ENCODE peak calls at places on chromosomes 11 and 22, in ten cellular contexts. V is HepG2, C is spleen, M is endothelial cell of umbilical vein, G is GM23338, I is GM12878, Z is HL-60, H is prostate gland, T is SK-N-SH, A is transverse colon. F is an unnamed sample.

GRCh38 chr22:39554170-39554569 is 16.4 kb upstream of the CACNA1I start:
- DNase-seq in V (no peak), C (no peak), M (no peak), G (no peak), I (no peak), Z (no peak), H (no peak), T (no peak), A (no peak), F (no peak)

GRCh38 chr11:74142624-74143023 is 28.2 kb downstream of the C2CD3 start:
- DNase-seq in V (no peak), C (no peak), M (no peak), G (no peak), I (no peak), Z (no peak), H (no peak), T (no peak), A (no peak), F (no peak)

GRCh38 chr11:26996056-26996455 is 2.1 kb downstream of the FIBIN start:
- DNase-seq in V (no peak), C (no peak), M (no peak), G (no peak), I (no peak), Z (no peak), H (no peak), T (no peak), A (no peak), F (no peak)

GRCh38 chr11:116037851-116038250 is 533.6 kb upstream of the CADM1 start:
- DNase-seq in V (no peak), C (no peak), M (no peak), G (no peak), I (no peak), Z (no peak), H (no peak), T (peak), A (no peak), F (no peak)

GRCh38 chr11:105935791-105936190 is 86.2 kb downstream of the MSANTD4 start:
- DNase-seq in V (no peak), C (no peak), M (peak), G (peak), I (no peak), Z (no peak), H (peak), T (no peak), A (no peak), F (peak)

GRCh38 chr11:131889146-131889577 is 518.7 kb downstream of the NTM start:
- DNase-seq in V (no peak), C (no peak), M (no peak), G (peak), I (peak), Z (no peak), H (no peak), T (peak), A (no peak), F (no peak)

GRCh38 chr22:39254789-39255298 is 10.1 kb upstream of the PDGFB start:
- DNase-seq in V (no peak), C (no peak), M (peak), G (no peak), I (peak), Z (no peak), H (no peak), T (no peak), A (no peak), F (no peak)

GRCh38 chr11:71332046-71332445 is 79.7 kb upstream of the SHANK2 start:
- DNase-seq in V (no peak), C (peak), M (no peak), G (no peak), I (no peak), Z (no peak), H (no peak), T (no peak), A (no peak), F (no peak)

GRCh38 chr11:34749666-34750659 is 129.1 kb downstream of the EHF start:
- DNase-seq in V (no peak), C (no peak), M (no peak), G (no peak), I (no peak), Z (no peak), H (peak), T (no peak), A (peak), F (peak)

GRCh38 chr11:114563077-114563476 is 3.4 kb upstream of the NXPE1 start:
- DNase-seq in V (no peak), C (no peak), M (peak), G (no peak), I (no peak), Z (no peak), H (no peak), T (no peak), A (no peak), F (no peak)

GRCh38 chr11:73579641-73580434 is 18.1 kb downstream of the FAM168A start:
- DNase-seq in V (no peak), C (no peak), M (no peak), G (no peak), I (no peak), Z (no peak), H (no peak), T (no peak), A (no peak), F (no peak)

GRCh38 chr22:37167176-37167980 is 17.7 kb upstream of the IL2RB start:
- DNase-seq in V (no peak), C (peak), M (no peak), G (no peak), I (no peak), Z (no peak), H (no peak), T (no peak), A (peak), F (no peak)

GRCh38 chr11:109208116-109208515 is 213.9 kb upstream of the C11orf87 start:
- DNase-seq in V (no peak), C (no peak), M (no peak), G (no peak), I (no peak), Z (no peak), H (no peak), T (no peak), A (no peak), F (no peak)

GRCh38 chr22:39283312-39284141 is 35.9 kb downstream of the RPL3 start:
- DNase-seq in V (peak), C (peak), M (peak), G (no peak), I (no peak), Z (no peak), H (no peak), T (peak), A (peak), F (peak)

GRCh38 chr22:32619614-32620426 is 145.2 kb downstream of the FBXO7 start:
- DNase-seq in V (peak), C (peak), M (no peak), G (no peak), I (no peak), Z (no peak), H (no peak), T (no peak), A (no peak), F (no peak)

GRCh38 chr11:28860898-28861297 is 752.7 kb downstream of the METTL15 start:
- DNase-seq in V (no peak), C (no peak), M (peak), G (no peak), I (no peak), Z (no peak), H (no peak), T (no peak), A (no peak), F (no peak)

GRCh38 chr11:1779034-1779805 is 15.5 kb upstream of the CTSD start:
- DNase-seq in V (no peak), C (peak), M (no peak), G (no peak), I (no peak), Z (no peak), H (no peak), T (no peak), A (no peak), F (peak)

GRCh38 chr22:44452531-44453420 is 45.3 kb downstream of the RTL6 start:
- DNase-seq in V (no peak), C (peak), M (no peak), G (no peak), I (no peak), Z (no peak), H (no peak), T (no peak), A (no peak), F (no peak)

GRCh38 chr11:110903830-110904229 is 191.6 kb upstream of the ARHGAP20 start:
- DNase-seq in V (no peak), C (no peak), M (no peak), G (no peak), I (no peak), Z (no peak), H (no peak), T (no peak), A (no peak), F (no peak)

GRCh38 chr11:35012467-35013191 is 96.2 kb downstream of the PDHX start:
- DNase-seq in V (no peak), C (no peak), M (no peak), G (no peak), I (peak), Z (no peak), H (no peak), T (no peak), A (no peak), F (no peak)

GRCh38 chr22:37379085-37379484 is 48.2 kb downstream of the ELFN2 start:
- DNase-seq in V (no peak), C (no peak), M (no peak), G (no peak), I (no peak), Z (no peak), H (no peak), T (no peak), A (no peak), F (no peak)

GRCh38 chr11:110049501-110050200 is 43.5 kb upstream of the ZC3H12C start:
- DNase-seq in V (no peak), C (no peak), M (no peak), G (no peak), I (no peak), Z (no peak), H (no peak), T (no peak), A (no peak), F (no peak)

GRCh38 chr11:29255401-29255800 is 761.4 kb downstream of the KCNA4 start:
- DNase-seq in V (no peak), C (no peak), M (no peak), G (no peak), I (no peak), Z (no peak), H (no peak), T (no peak), A (no peak), F (no peak)

GRCh38 chr11:131674051-131674755 is 303.8 kb downstream of the NTM start:
- DNase-seq in V (peak), C (no peak), M (peak), G (peak), I (no peak), Z (peak), H (peak), T (peak), A (peak), F (peak)

DNA sequence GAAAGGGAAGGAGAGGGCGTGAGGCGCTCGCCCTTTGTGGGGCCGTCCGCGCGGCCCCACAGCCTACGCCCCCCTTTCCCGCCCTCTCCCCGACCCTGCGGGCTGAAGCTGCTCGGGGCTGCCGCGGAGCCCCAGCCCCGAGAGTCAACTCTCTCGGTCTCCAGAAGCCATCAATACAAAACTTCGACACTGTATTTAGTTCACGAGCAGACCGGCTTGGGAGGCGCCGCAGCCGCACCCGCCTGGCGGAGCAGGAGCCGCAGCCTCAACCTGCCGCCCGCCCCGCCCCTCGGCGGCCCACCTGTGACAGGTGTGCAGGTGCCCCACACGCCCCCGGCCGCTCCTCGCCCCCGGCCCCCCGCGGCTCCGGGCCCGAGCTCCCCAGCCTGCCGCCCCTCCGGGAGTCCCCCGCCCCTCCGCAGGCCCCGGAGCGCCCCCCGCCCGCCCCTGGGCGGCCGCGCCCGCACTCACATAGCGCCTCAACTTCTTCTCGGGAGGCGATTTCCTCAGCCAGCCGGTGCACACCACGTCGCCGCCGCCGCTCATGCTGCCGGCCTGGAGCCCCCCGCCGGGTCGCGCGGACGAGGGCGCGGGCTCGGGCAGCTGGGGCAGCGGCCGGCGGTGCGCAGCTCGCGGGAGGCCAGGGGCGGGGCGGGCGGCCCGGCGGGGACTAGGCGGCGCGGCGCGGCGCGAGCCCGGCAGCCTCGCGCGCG is at the start of gene GAB2:
- DNase-seq in V (no peak), C (peak), M (peak), G (no peak), I (no peak), Z (peak), H (no peak), T (no peak), A (peak), F (no peak)
- TF ChIP-seq CTCF in V (no peak), C (no peak), M (no peak), G (no peak), I (no peak), Z (no peak), H (no peak), T (no peak), A (no peak), F (no peak)

GRCh38 chr11:62574363-62575057 is 819 bp upstream of the EEF1G start:
- DNase-seq in V (no peak), C (peak), M (peak), G (peak), I (no peak), Z (peak), H (no peak), T (peak), A (peak), F (no peak)
- TF ChIP-seq POLR2AphosphoS5 in V (no peak), C (peak), M (peak), G (peak), I (no peak), Z (peak), H (no peak), T (no peak), A (no peak), F (no peak)

GRCh38 chr22:46941958-46942815 is 179.7 kb downstream of the TBC1D22A start:
- DNase-seq in V (no peak), C (no peak), M (no peak), G (no peak), I (no peak), Z (peak), H (no peak), T (no peak), A (no peak), F (no peak)

GRCh38 chr22:46946383-46946965 is 184.0 kb downstream of the TBC1D22A start:
- DNase-seq in V (no peak), C (no peak), M (no peak), G (no peak), I (no peak), Z (no peak), H (no peak), T (no peak), A (no peak), F (no peak)

GRCh38 chr22:46945481-46945880 is 183.0 kb downstream of the TBC1D22A start:
- DNase-seq in V (no peak), C (no peak), M (no peak), G (no peak), I (no peak), Z (no peak), H (no peak), T (no peak), A (no peak), F (no peak)

GRCh38 chr22:46947516-46948260 is 185.2 kb downstream of the TBC1D22A start:
- DNase-seq in V (no peak), C (no peak), M (no peak), G (no peak), I (no peak), Z (no peak), H (no peak), T (no peak), A (no peak), F (no peak)

DNA sequence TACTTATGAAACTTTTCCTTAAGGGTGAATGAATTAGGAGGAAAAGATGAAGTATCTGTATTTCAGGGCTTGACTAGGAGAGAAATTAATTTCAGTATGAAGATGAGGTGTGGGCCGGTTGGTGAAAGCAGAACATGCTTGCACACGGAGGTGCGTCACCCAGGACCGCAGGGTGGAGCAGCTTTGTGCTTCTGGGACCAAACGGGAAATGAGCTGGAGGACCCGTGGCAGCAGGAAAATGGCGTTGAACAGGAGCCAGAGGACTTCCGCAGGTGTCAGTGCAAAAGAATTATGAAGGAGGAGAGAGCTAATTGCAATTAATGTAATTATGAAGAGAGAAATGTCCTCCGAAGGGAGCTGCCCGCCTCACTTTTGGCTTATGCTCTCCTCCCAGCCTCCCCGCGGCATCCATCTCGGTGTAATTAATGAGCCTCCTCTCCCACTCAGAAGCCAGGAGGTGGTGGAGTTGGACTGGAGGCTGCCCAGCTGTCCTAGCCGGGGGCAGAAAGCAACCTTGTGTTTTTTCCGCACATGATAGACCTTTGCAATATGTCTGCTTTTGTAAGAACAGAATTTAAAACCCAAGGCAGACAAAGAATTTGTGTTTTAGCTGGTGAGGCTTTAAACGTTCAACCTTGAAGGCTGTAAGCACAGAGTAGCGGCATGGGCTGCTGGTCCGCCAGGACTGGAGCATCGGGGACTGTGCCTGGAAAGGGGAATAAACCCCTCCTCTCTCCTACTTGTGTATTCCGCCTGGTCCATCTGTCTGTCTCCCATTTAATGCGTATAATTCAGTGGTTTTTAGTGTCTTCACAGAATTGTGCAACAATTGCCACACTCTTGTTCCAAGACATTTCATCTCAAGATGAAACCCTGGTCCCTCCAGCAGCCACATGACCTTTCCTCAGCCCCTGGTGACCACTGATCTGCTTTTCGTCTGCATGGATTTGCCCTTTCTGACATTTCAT is 180.7 kb downstream of the TBC1D22A start:
- DNase-seq in V (no peak), C (peak), M (peak), G (no peak), I (no peak), Z (peak), H (no peak), T (no peak), A (no peak), F (no peak)
- H3K4me3 ChIP-seq in V (no peak), C (no peak), M (no peak), G (no peak), I (no peak), Z (no peak), H (no peak), T (no peak), A (no peak), F (no peak)

DNA sequence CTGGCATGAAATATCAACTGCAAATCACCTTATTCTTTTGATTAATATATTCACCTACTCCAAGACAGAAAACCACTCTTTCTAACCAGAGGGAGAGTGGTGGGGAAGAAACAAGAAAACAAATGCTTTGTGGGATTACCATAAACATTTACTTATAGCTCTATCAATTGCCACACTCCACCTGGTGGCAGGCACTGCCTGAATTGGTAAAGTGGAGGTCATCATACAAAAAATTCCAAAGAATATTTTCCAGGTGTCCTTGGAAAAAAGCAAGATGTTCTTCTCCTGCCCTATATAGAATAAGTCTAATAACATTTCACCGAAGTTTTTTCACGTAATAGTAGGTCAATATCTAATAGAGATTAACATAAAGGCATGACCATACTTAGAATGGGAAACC is 45.3 kb downstream of the PHF21A start:
- DNase-seq in V (no peak), C (no peak), M (no peak), G (peak), I (no peak), Z (no peak), H (no peak), T (no peak), A (no peak), F (no peak)
- TF ChIP-seq CTCF in V (no peak), C (no peak), M (peak), G (peak), I (no peak), Z (no peak), H (peak), T (peak), A (no peak), F (no peak)

GRCh38 chr11:78050964-78051831 is 12.5 kb upstream of the THRSP start:
- DNase-seq in V (peak), C (no peak), M (peak), G (peak), I (no peak), Z (no peak), H (no peak), T (no peak), A (no peak), F (no peak)
- TF ChIP-seq POLR2AphosphoS5 in V (peak), C (no peak), M (no peak), G (peak), I (no peak), Z (no peak), H (no peak), T (no peak), A (no peak), F (no peak)

GRCh38 chr11:76800466-76801200 is 17.5 kb downstream of the TSKU start:
- DNase-seq in V (no peak), C (peak), M (no peak), G (no peak), I (no peak), Z (no peak), H (no peak), T (no peak), A (no peak), F (peak)

GRCh38 chr11:76798202-76798581 is 15.0 kb downstream of the TSKU start:
- DNase-seq in V (no peak), C (peak), M (no peak), G (no peak), I (no peak), Z (no peak), H (no peak), T (no peak), A (no peak), F (no peak)

GRCh38 chr11:76799061-76799804 is 16.1 kb downstream of the TSKU start:
- DNase-seq in V (peak), C (peak), M (peak), G (peak), I (no peak), Z (peak), H (peak), T (peak), A (peak), F (peak)

GRCh38 chr11:76797341-76798201 is 14.4 kb downstream of the TSKU start:
- DNase-seq in V (no peak), C (peak), M (no peak), G (no peak), I (no peak), Z (no peak), H (no peak), T (no peak), A (no peak), F (no peak)

DNA sequence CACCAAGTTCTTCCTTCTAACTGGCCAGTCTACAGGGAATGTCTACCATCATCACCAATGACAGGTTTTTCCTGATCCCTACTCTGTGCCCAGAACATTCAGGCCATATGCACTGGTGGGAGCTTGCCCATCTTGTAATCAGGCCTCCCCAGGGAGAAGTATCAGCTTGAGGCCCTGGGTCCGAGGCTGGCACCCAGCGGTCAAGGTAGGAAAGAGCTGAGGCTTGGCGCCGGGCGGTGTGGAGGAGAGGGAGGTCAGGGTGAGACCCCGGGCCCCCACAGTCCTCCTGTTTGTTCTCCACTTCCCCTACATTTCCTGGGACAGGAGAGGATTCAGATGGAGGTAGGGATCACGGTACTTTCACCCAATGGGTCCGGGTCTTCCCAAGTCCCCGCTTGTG is 15.5 kb downstream of the TSKU start:
- DNase-seq in V (no peak), C (peak), M (no peak), G (no peak), I (no peak), Z (no peak), H (no peak), T (no peak), A (no peak), F (no peak)
- H3K4me3 ChIP-seq in V (no peak), C (peak), M (no peak), G (peak), I (no peak), Z (no peak), H (no peak), T (no peak), A (no peak), F (peak)

F was measured in breast epithelium.